ENCODE peak calls at places on chromosomes 4 and X, in eight cellular contexts. One of them, this sample, is unnamed.

GRCh38 chrX:46554942-46555341 is 9.7 kb upstream of the ZNF674 start:
- DNase-seq in CD8-positive, alpha-beta memory T cell: no peak
- DNase-seq in cardiac muscle cell: no peak
- DNase-seq in kidney tubule cell: no peak
- DNase-seq in ELR: peak
- DNase-seq in stimulated activated CD4-positive, alpha-beta T cell treated with anti-CD3 and anti-CD28 coated beads, Interleukin-15, amount 100 ng/mL, for 1 hour: no peak
- DNase-seq in T-helper 9 cell: no peak
- DNase-seq in hypothalamus: no peak
- DNase-seq in this sample: no peak

GRCh38 chr4:98653006-98653405 is 5.4 kb downstream of the TSPAN5 start:
- DNase-seq in CD8-positive, alpha-beta memory T cell: no peak
- DNase-seq in cardiac muscle cell: no peak
- DNase-seq in kidney tubule cell: no peak
- DNase-seq in ELR: peak
- DNase-seq in stimulated activated CD4-positive, alpha-beta T cell treated with anti-CD3 and anti-CD28 coated beads, Interleukin-15, amount 100 ng/mL, for 1 hour: no peak
- DNase-seq in T-helper 9 cell: no peak
- DNase-seq in hypothalamus: no peak
- DNase-seq in this sample: no peak

GRCh38 chr4:911221-911751 is 20.8 kb downstream of the GAK start:
- DNase-seq in CD8-positive, alpha-beta memory T cell: no peak
- DNase-seq in cardiac muscle cell: no peak
- DNase-seq in kidney tubule cell: no peak
- DNase-seq in ELR: no peak
- DNase-seq in stimulated activated CD4-positive, alpha-beta T cell treated with anti-CD3 and anti-CD28 coated beads, Interleukin-15, amount 100 ng/mL, for 1 hour: no peak
- DNase-seq in T-helper 9 cell: no peak
- DNase-seq in hypothalamus: no peak
- DNase-seq in this sample: no peak

GRCh38 chr4:39609454-39609911 is 29.2 kb downstream of the SMIM14 start:
- DNase-seq in CD8-positive, alpha-beta memory T cell: no peak
- DNase-seq in cardiac muscle cell: no peak
- DNase-seq in kidney tubule cell: peak
- DNase-seq in ELR: no peak
- DNase-seq in stimulated activated CD4-positive, alpha-beta T cell treated with anti-CD3 and anti-CD28 coated beads, Interleukin-15, amount 100 ng/mL, for 1 hour: no peak
- DNase-seq in T-helper 9 cell: no peak
- DNase-seq in hypothalamus: no peak
- DNase-seq in this sample: no peak

GRCh38 chr4:26218677-26219181 is 102.1 kb upstream of the RBPJ start:
- DNase-seq in CD8-positive, alpha-beta memory T cell: no peak
- DNase-seq in cardiac muscle cell: no peak
- DNase-seq in kidney tubule cell: no peak
- DNase-seq in ELR: no peak
- DNase-seq in stimulated activated CD4-positive, alpha-beta T cell treated with anti-CD3 and anti-CD28 coated beads, Interleukin-15, amount 100 ng/mL, for 1 hour: no peak
- DNase-seq in T-helper 9 cell: no peak
- DNase-seq in hypothalamus: no peak
- DNase-seq in this sample: no peak

GRCh38 chr4:141614878-141615586 is 21.4 kb upstream of the IL15 start:
- DNase-seq in CD8-positive, alpha-beta memory T cell: no peak
- DNase-seq in cardiac muscle cell: no peak
- DNase-seq in kidney tubule cell: no peak
- DNase-seq in ELR: no peak
- DNase-seq in stimulated activated CD4-positive, alpha-beta T cell treated with anti-CD3 and anti-CD28 coated beads, Interleukin-15, amount 100 ng/mL, for 1 hour: no peak
- DNase-seq in T-helper 9 cell: no peak
- DNase-seq in hypothalamus: no peak
- DNase-seq in this sample: no peak

GRCh38 chr4:148152868-148153630 is 289.2 kb downstream of the NR3C2 start:
- DNase-seq in CD8-positive, alpha-beta memory T cell: no peak
- DNase-seq in cardiac muscle cell: no peak
- DNase-seq in kidney tubule cell: no peak
- DNase-seq in ELR: peak
- DNase-seq in stimulated activated CD4-positive, alpha-beta T cell treated with anti-CD3 and anti-CD28 coated beads, Interleukin-15, amount 100 ng/mL, for 1 hour: no peak
- DNase-seq in T-helper 9 cell: no peak
- DNase-seq in hypothalamus: no peak
- DNase-seq in this sample: no peak

GRCh38 chrX:119008122-119008744 is 33.8 kb downstream of the LONRF3 start:
- DNase-seq in CD8-positive, alpha-beta memory T cell: no peak
- DNase-seq in cardiac muscle cell: peak
- DNase-seq in kidney tubule cell: peak
- DNase-seq in ELR: peak
- DNase-seq in stimulated activated CD4-positive, alpha-beta T cell treated with anti-CD3 and anti-CD28 coated beads, Interleukin-15, amount 100 ng/mL, for 1 hour: no peak
- DNase-seq in T-helper 9 cell: peak
- DNase-seq in hypothalamus: no peak
- DNase-seq in this sample: no peak

GRCh38 chrX:70664726-70665125 is 220.1 kb downstream of the DLG3 start:
- DNase-seq in CD8-positive, alpha-beta memory T cell: no peak
- DNase-seq in cardiac muscle cell: peak
- DNase-seq in kidney tubule cell: peak
- DNase-seq in ELR: peak
- DNase-seq in stimulated activated CD4-positive, alpha-beta T cell treated with anti-CD3 and anti-CD28 coated beads, Interleukin-15, amount 100 ng/mL, for 1 hour: no peak
- DNase-seq in T-helper 9 cell: no peak
- DNase-seq in hypothalamus: no peak
- DNase-seq in this sample: no peak

GRCh38 chrX:34810364-34810763 is 132.2 kb upstream of the FAM47B start:
- DNase-seq in CD8-positive, alpha-beta memory T cell: no peak
- DNase-seq in cardiac muscle cell: no peak
- DNase-seq in kidney tubule cell: peak
- DNase-seq in ELR: peak
- DNase-seq in stimulated activated CD4-positive, alpha-beta T cell treated with anti-CD3 and anti-CD28 coated beads, Interleukin-15, amount 100 ng/mL, for 1 hour: no peak
- DNase-seq in T-helper 9 cell: no peak
- DNase-seq in hypothalamus: no peak
- DNase-seq in this sample: no peak

GRCh38 chrX:17787557-17787956 is 50.3 kb downstream of the SCML1 start:
- DNase-seq in CD8-positive, alpha-beta memory T cell: no peak
- DNase-seq in cardiac muscle cell: no peak
- DNase-seq in kidney tubule cell: no peak
- DNase-seq in ELR: no peak
- DNase-seq in stimulated activated CD4-positive, alpha-beta T cell treated with anti-CD3 and anti-CD28 coated beads, Interleukin-15, amount 100 ng/mL, for 1 hour: no peak
- DNase-seq in T-helper 9 cell: no peak
- DNase-seq in hypothalamus: no peak
- DNase-seq in this sample: no peak

GRCh38 chrX:57286507-57287251 is at the start of gene FAAH2:
- DNase-seq in CD8-positive, alpha-beta memory T cell: peak
- DNase-seq in cardiac muscle cell: peak
- DNase-seq in kidney tubule cell: peak
- DNase-seq in ELR: no peak
- DNase-seq in stimulated activated CD4-positive, alpha-beta T cell treated with anti-CD3 and anti-CD28 coated beads, Interleukin-15, amount 100 ng/mL, for 1 hour: peak
- DNase-seq in T-helper 9 cell: peak
- DNase-seq in hypothalamus: no peak
- DNase-seq in this sample: no peak

GRCh38 chr4:169340834-169341233 is 70.1 kb upstream of the SH3RF1 start:
- DNase-seq in CD8-positive, alpha-beta memory T cell: no peak
- DNase-seq in cardiac muscle cell: no peak
- DNase-seq in kidney tubule cell: no peak
- DNase-seq in ELR: no peak
- DNase-seq in stimulated activated CD4-positive, alpha-beta T cell treated with anti-CD3 and anti-CD28 coated beads, Interleukin-15, amount 100 ng/mL, for 1 hour: no peak
- DNase-seq in T-helper 9 cell: no peak
- DNase-seq in hypothalamus: no peak
- DNase-seq in this sample: no peak

GRCh38 chr4:154838155-154838554 is 57.1 kb downstream of the RBM46 start:
- DNase-seq in CD8-positive, alpha-beta memory T cell: no peak
- DNase-seq in cardiac muscle cell: no peak
- DNase-seq in kidney tubule cell: no peak
- DNase-seq in ELR: no peak
- DNase-seq in stimulated activated CD4-positive, alpha-beta T cell treated with anti-CD3 and anti-CD28 coated beads, Interleukin-15, amount 100 ng/mL, for 1 hour: no peak
- DNase-seq in T-helper 9 cell: no peak
- DNase-seq in hypothalamus: no peak
- DNase-seq in this sample: no peak

GRCh38 chrX:9788908-9789307 is 2.7 kb downstream of the SHROOM2 start:
- DNase-seq in CD8-positive, alpha-beta memory T cell: no peak
- DNase-seq in cardiac muscle cell: no peak
- DNase-seq in kidney tubule cell: no peak
- DNase-seq in ELR: no peak
- DNase-seq in stimulated activated CD4-positive, alpha-beta T cell treated with anti-CD3 and anti-CD28 coated beads, Interleukin-15, amount 100 ng/mL, for 1 hour: no peak
- DNase-seq in T-helper 9 cell: no peak
- DNase-seq in hypothalamus: no peak
- DNase-seq in this sample: no peak

GRCh38 chr4:111027526-111027925 is 404.6 kb upstream of the PITX2 start:
- DNase-seq in CD8-positive, alpha-beta memory T cell: no peak
- DNase-seq in cardiac muscle cell: no peak
- DNase-seq in kidney tubule cell: peak
- DNase-seq in ELR: peak
- DNase-seq in stimulated activated CD4-positive, alpha-beta T cell treated with anti-CD3 and anti-CD28 coated beads, Interleukin-15, amount 100 ng/mL, for 1 hour: no peak
- DNase-seq in T-helper 9 cell: no peak
- DNase-seq in hypothalamus: no peak
- DNase-seq in this sample: no peak

GRCh38 chr4:17490575-17491059 is 21.3 kb downstream of the QDPR start:
- DNase-seq in CD8-positive, alpha-beta memory T cell: no peak
- DNase-seq in cardiac muscle cell: no peak
- DNase-seq in kidney tubule cell: no peak
- DNase-seq in ELR: no peak
- DNase-seq in stimulated activated CD4-positive, alpha-beta T cell treated with anti-CD3 and anti-CD28 coated beads, Interleukin-15, amount 100 ng/mL, for 1 hour: no peak
- DNase-seq in T-helper 9 cell: no peak
- DNase-seq in hypothalamus: no peak
- DNase-seq in this sample: no peak

GRCh38 chrX:69024931-69025330 is 140.3 kb downstream of the PJA1 start:
- DNase-seq in CD8-positive, alpha-beta memory T cell: no peak
- DNase-seq in cardiac muscle cell: peak
- DNase-seq in kidney tubule cell: peak
- DNase-seq in ELR: peak
- DNase-seq in stimulated activated CD4-positive, alpha-beta T cell treated with anti-CD3 and anti-CD28 coated beads, Interleukin-15, amount 100 ng/mL, for 1 hour: no peak
- DNase-seq in T-helper 9 cell: no peak
- DNase-seq in hypothalamus: no peak
- DNase-seq in this sample: peak

GRCh38 chr4:81786063-81786763 is 314.5 kb upstream of the RASGEF1B start:
- DNase-seq in CD8-positive, alpha-beta memory T cell: no peak
- DNase-seq in cardiac muscle cell: no peak
- DNase-seq in kidney tubule cell: peak
- DNase-seq in ELR: no peak
- DNase-seq in stimulated activated CD4-positive, alpha-beta T cell treated with anti-CD3 and anti-CD28 coated beads, Interleukin-15, amount 100 ng/mL, for 1 hour: no peak
- DNase-seq in T-helper 9 cell: no peak
- DNase-seq in hypothalamus: no peak
- DNase-seq in this sample: no peak

GRCh38 chr4:2362286-2363055 is 56.0 kb downstream of the ZFYVE28 start:
- DNase-seq in CD8-positive, alpha-beta memory T cell: no peak
- DNase-seq in cardiac muscle cell: no peak
- DNase-seq in kidney tubule cell: no peak
- DNase-seq in ELR: no peak
- DNase-seq in stimulated activated CD4-positive, alpha-beta T cell treated with anti-CD3 and anti-CD28 coated beads, Interleukin-15, amount 100 ng/mL, for 1 hour: no peak
- DNase-seq in T-helper 9 cell: no peak
- DNase-seq in hypothalamus: no peak
- DNase-seq in this sample: no peak

GRCh38 chrX:23610491-23610890 is 56.8 kb upstream of the PRDX4 start:
- DNase-seq in CD8-positive, alpha-beta memory T cell: no peak
- DNase-seq in cardiac muscle cell: no peak
- DNase-seq in kidney tubule cell: no peak
- DNase-seq in ELR: peak
- DNase-seq in stimulated activated CD4-positive, alpha-beta T cell treated with anti-CD3 and anti-CD28 coated beads, Interleukin-15, amount 100 ng/mL, for 1 hour: no peak
- DNase-seq in T-helper 9 cell: no peak
- DNase-seq in hypothalamus: no peak
- DNase-seq in this sample: no peak

GRCh38 chrX:45233541-45233940 is 32.9 kb upstream of the DIPK2B start:
- DNase-seq in CD8-positive, alpha-beta memory T cell: no peak
- DNase-seq in cardiac muscle cell: no peak
- DNase-seq in kidney tubule cell: no peak
- DNase-seq in ELR: no peak
- DNase-seq in stimulated activated CD4-positive, alpha-beta T cell treated with anti-CD3 and anti-CD28 coated beads, Interleukin-15, amount 100 ng/mL, for 1 hour: no peak
- DNase-seq in T-helper 9 cell: no peak
- DNase-seq in hypothalamus: no peak
- DNase-seq in this sample: no peak

GRCh38 chr4:9901262-9901661 is 119.8 kb downstream of the DRD5 start:
- DNase-seq in CD8-positive, alpha-beta memory T cell: no peak
- DNase-seq in cardiac muscle cell: peak
- DNase-seq in kidney tubule cell: peak
- DNase-seq in ELR: no peak
- DNase-seq in stimulated activated CD4-positive, alpha-beta T cell treated with anti-CD3 and anti-CD28 coated beads, Interleukin-15, amount 100 ng/mL, for 1 hour: no peak
- DNase-seq in T-helper 9 cell: no peak
- DNase-seq in hypothalamus: no peak
- DNase-seq in this sample: no peak

GRCh38 chrX:137747231-137747630 is 181.3 kb downstream of the ZIC3 start:
- DNase-seq in CD8-positive, alpha-beta memory T cell: no peak
- DNase-seq in cardiac muscle cell: no peak
- DNase-seq in kidney tubule cell: no peak
- DNase-seq in ELR: peak
- DNase-seq in stimulated activated CD4-positive, alpha-beta T cell treated with anti-CD3 and anti-CD28 coated beads, Interleukin-15, amount 100 ng/mL, for 1 hour: no peak
- DNase-seq in T-helper 9 cell: no peak
- DNase-seq in hypothalamus: no peak
- DNase-seq in this sample: no peak

GRCh38 chrX:24777660-24778059 is 83.9 kb downstream of the POLA1 start:
- DNase-seq in CD8-positive, alpha-beta memory T cell: no peak
- DNase-seq in cardiac muscle cell: no peak
- DNase-seq in kidney tubule cell: no peak
- DNase-seq in ELR: no peak
- DNase-seq in stimulated activated CD4-positive, alpha-beta T cell treated with anti-CD3 and anti-CD28 coated beads, Interleukin-15, amount 100 ng/mL, for 1 hour: no peak
- DNase-seq in T-helper 9 cell: no peak
- DNase-seq in hypothalamus: no peak
- DNase-seq in this sample: no peak

GRCh38 chr4:87375719-87376291 is 15.2 kb downstream of the HSD17B11 start:
- DNase-seq in CD8-positive, alpha-beta memory T cell: peak
- DNase-seq in cardiac muscle cell: peak
- DNase-seq in kidney tubule cell: peak
- DNase-seq in ELR: peak
- DNase-seq in stimulated activated CD4-positive, alpha-beta T cell treated with anti-CD3 and anti-CD28 coated beads, Interleukin-15, amount 100 ng/mL, for 1 hour: no peak
- DNase-seq in T-helper 9 cell: no peak
- DNase-seq in hypothalamus: no peak
- DNase-seq in this sample: peak

GRCh38 chr4:27318740-27319139 is 458.1 kb downstream of the STIM2 start:
- DNase-seq in CD8-positive, alpha-beta memory T cell: no peak
- DNase-seq in cardiac muscle cell: peak
- DNase-seq in kidney tubule cell: no peak
- DNase-seq in ELR: peak
- DNase-seq in stimulated activated CD4-positive, alpha-beta T cell treated with anti-CD3 and anti-CD28 coated beads, Interleukin-15, amount 100 ng/mL, for 1 hour: no peak
- DNase-seq in T-helper 9 cell: no peak
- DNase-seq in hypothalamus: no peak
- DNase-seq in this sample: no peak